ENCODE peak calls at places on chromosomes 13 and 19, in five cellular contexts. V is body of pancreas, I is IMR-90, T is astrocyte, O is A549. C is an unnamed sample.

GRCh38 chr19:10836478-10837325 is 690 bp upstream of the TMED1 start:
- DNase-seq in V (peak), I (no peak), T (peak), O (peak), C (peak)

GRCh38 chr19:18603958-18604819 is 2.4 kb downstream of the CRLF1 start:
- DNase-seq in V (no peak), I (no peak), T (no peak), O (no peak), C (no peak)

GRCh38 chr13:59201836-59202235 is 961.9 kb downstream of the DIAPH3 start:
- DNase-seq in V (no peak), I (no peak), T (no peak), O (no peak), C (no peak)

GRCh38 chr19:34837262-34837661 is 64.2 kb upstream of the ZNF599 start:
- DNase-seq in V (peak), I (no peak), T (no peak), O (no peak), C (no peak)

GRCh38 chr13:47945738-47946137 is 55.3 kb downstream of the SUCLA2 start:
- DNase-seq in V (no peak), I (peak), T (peak), O (no peak), C (no peak)

GRCh38 chr19:37654118-37654517 is 1.1 kb downstream of the ZFP30 start:
- DNase-seq in V (no peak), I (no peak), T (no peak), O (peak), C (no peak)

GRCh38 chr13:107874456-107874855 is 340.9 kb downstream of the LIG4 start:
- DNase-seq in V (no peak), I (no peak), T (no peak), O (no peak), C (no peak)

GRCh38 chr13:50410921-50411712 is 395.9 kb downstream of the KCNRG start:
- DNase-seq in V (no peak), I (peak), T (peak), O (peak), C (no peak)

GRCh38 chr13:25886438-25887214 is 165.2 kb downstream of the SHISA2 start:
- DNase-seq in V (no peak), I (peak), T (peak), O (no peak), C (no peak)

GRCh38 chr13:41645313-41645712 is 188.0 kb downstream of the RGCC start:
- DNase-seq in V (peak), I (peak), T (peak), O (no peak), C (peak)

GRCh38 chr13:105202384-105202783 is 1333.1 kb downstream of the EFNB2 start:
- DNase-seq in V (no peak), I (peak), T (peak), O (no peak), C (no peak)

GRCh38 chr13:114096811-114097503 is 35.5 kb downstream of the RASA3 start:
- DNase-seq in V (no peak), I (no peak), T (no peak), O (no peak), C (peak)

GRCh38 chr13:57925250-57925649 is 293.7 kb downstream of the PCDH17 start:
- DNase-seq in V (no peak), I (no peak), T (peak), O (no peak), C (no peak)

GRCh38 chr13:99434258-99434788 is 66.9 kb upstream of the TM9SF2 start:
- DNase-seq in V (no peak), I (no peak), T (no peak), O (no peak), C (no peak)

GRCh38 chr13:91758724-91759123 is 360.3 kb downstream of the GPC5 start:
- DNase-seq in V (no peak), I (no peak), T (no peak), O (no peak), C (no peak)

GRCh38 chr13:105655046-105655445 is 880.4 kb downstream of the EFNB2 start:
- DNase-seq in V (no peak), I (peak), T (peak), O (no peak), C (no peak)

GRCh38 chr13:34667356-34668218 is 274.5 kb upstream of the NBEA start:
- DNase-seq in V (no peak), I (no peak), T (no peak), O (no peak), C (no peak)

GRCh38 chr19:45069056-45069455 is 7.2 kb downstream of the ZNF296 start:
- DNase-seq in V (no peak), I (no peak), T (no peak), O (peak), C (no peak)

GRCh38 chr13:49791214-49791752 is 1.2 kb downstream of the KPNA3 start:
- DNase-seq in V (peak), I (peak), T (peak), O (no peak), C (no peak)

GRCh38 chr19:46975918-46976782 is 43.5 kb upstream of the NPAS1 start:
- DNase-seq in V (peak), I (peak), T (peak), O (no peak), C (peak)

GRCh38 chr13:101354895-101355294 is 61.4 kb downstream of the NALCN start:
- DNase-seq in V (no peak), I (no peak), T (no peak), O (no peak), C (no peak)

GRCh38 chr13:74133657-74134201 is 475 bp downstream of the KLF12 start:
- DNase-seq in V (peak), I (peak), T (peak), O (peak), C (peak)

GRCh38 chr19:47707135-47707925 is 5.9 kb upstream of the EHD2 start:
- DNase-seq in V (peak), I (peak), T (peak), O (peak), C (peak)

GRCh38 chr13:35343417-35343816 is 133.1 kb downstream of the MAB21L1 start:
- DNase-seq in V (no peak), I (no peak), T (no peak), O (no peak), C (no peak)

GRCh38 chr13:27079421-27079958 is 92.1 kb downstream of the USP12 start:
- DNase-seq in V (no peak), I (peak), T (peak), O (no peak), C (no peak)

GRCh38 chr13:101767096-101767495 is 314.6 kb downstream of the ITGBL1 start:
- DNase-seq in V (no peak), I (no peak), T (no peak), O (no peak), C (no peak)

GRCh38 chr13:64311948-64312347 is 2896.3 kb upstream of the PCDH20 start:
- DNase-seq in V (no peak), I (no peak), T (no peak), O (no peak), C (no peak)

GRCh38 chr19:3576696-3577443 is 4.1 kb downstream of the HMG20B start:
- DNase-seq in V (peak), I (peak), T (peak), O (no peak), C (peak)

GRCh38 chr13:108897955-108898354 is 268.5 kb downstream of the MYO16 start:
- DNase-seq in V (no peak), I (peak), T (no peak), O (no peak), C (no peak)

GRCh38 chr19:49497047-49497789 is 984 bp downstream of the RPS11 start:
- DNase-seq in V (peak), I (peak), T (no peak), O (peak), C (peak)

GRCh38 chr13:31476266-31476665 is 263.1 kb upstream of the RXFP2 start:
- DNase-seq in V (peak), I (peak), T (peak), O (no peak), C (no peak)

GRCh38 chr13:59120297-59120843 is 1043.4 kb downstream of the DIAPH3 start:
- DNase-seq in V (no peak), I (peak), T (peak), O (no peak), C (no peak)

GRCh38 chr19:47093254-47093653 is 20.3 kb downstream of the ZC3H4 start:
- DNase-seq in V (no peak), I (no peak), T (no peak), O (no peak), C (peak)

GRCh38 chr13:34913040-34913439 is 29.0 kb upstream of the NBEA start:
- DNase-seq in V (no peak), I (no peak), T (no peak), O (no peak), C (no peak)

GRCh38 chr19:29624489-29625210 is 18.6 kb downstream of the POP4 start:
- DNase-seq in V (no peak), I (peak), T (no peak), O (no peak), C (no peak)

GRCh38 chr19:55451522-55452380 is 8.7 kb upstream of the SHISA7 start:
- DNase-seq in V (no peak), I (no peak), T (no peak), O (no peak), C (no peak)

GRCh38 chr19:55451163-55451521 is 8.0 kb upstream of the SHISA7 start:
- DNase-seq in V (no peak), I (no peak), T (no peak), O (no peak), C (no peak)

GRCh38 chr19:55454787-55455243 is 6.6 kb downstream of the ISOC2 start:
- DNase-seq in V (peak), I (peak), T (no peak), O (peak), C (no peak)

GRCh38 chr19:55453861-55454260 is 7.6 kb downstream of the ISOC2 start:
- DNase-seq in V (no peak), I (no peak), T (no peak), O (no peak), C (no peak)

DNA sequence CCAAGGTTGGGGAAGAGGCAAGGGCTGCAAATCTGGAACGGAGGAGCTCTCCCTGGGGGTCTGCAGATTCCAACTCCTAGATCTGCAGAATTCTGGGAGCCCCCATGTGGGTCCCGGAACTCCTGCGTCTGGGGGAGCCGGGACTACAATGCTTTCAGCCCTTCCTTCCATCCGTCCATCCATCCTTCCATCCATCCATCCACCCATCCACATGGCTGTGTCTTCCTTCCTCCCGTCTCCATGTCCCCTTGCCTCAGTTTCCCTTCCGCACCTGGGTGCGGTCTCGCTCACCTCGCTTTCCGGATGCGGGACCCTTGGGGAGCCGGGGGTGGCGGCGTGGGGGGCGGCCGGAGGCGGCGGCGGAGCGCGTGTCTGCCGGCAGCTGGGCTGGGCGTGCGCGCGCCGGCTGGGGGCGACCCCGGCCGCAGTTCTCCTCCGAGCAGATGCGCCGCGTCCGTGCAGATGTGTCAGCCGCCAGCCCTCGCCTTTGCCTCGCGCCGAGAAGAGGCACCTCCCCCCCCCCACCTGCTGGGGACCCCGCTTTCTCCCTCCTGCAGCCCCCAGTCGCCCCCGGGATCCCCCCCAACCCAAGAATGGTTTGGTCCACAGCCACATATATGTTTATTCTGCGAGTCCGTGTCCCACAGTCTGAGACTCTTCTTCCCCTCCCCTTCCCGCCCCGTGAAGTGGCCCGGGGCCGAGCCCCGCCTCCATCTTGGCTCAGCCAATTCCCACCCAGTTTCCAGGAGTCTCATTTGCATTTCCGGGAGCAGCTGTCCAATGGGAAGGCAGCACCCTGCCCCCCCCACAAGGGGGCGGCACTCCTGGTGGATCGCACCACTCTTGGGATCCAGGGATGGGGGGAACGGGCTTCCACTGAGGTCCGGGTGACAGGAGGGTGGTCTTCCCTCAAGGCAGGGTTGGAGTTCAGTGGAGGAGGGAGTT is 8.8 kb downstream of the ISOC2 start:
- DNase-seq in V (peak), I (peak), T (peak), O (peak), C (peak)
- H3K4me3 ChIP-seq in V (no peak), I (peak), T (no peak), O (peak), C (no peak)

DNA sequence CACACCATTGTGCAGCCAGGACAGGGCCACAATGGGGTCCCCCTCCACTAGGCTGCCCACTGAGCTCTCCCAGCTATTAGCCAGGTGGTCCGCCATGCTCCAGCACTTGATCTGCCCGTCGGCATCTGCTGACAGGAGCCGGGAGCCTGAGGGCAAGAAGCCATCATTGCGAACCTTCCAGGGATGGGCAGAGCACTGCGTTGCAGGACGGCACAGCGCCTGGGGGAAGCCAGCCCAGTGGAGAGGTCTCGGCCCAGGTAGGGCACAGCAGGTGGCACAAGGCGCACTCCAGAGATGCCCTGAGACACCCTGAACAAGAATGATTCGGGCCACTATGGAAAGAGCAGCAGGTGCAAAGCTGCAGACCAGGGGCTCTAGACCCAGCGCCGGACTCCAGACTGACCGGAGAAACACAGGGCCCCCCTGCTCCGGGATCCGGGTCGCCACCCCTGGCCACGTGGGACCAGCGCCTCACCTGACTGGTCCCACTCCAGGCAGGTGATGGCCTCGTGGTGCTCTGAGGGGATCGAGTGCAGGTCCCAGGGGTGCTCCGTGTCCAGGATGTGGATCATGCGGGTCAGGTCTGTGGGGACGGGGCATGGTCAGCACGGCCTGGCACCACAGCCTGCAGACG is 3.2 kb downstream of the MED16 start:
- DNase-seq in V (no peak), I (no peak), T (no peak), O (no peak), C (no peak)
- TF ChIP-seq CTCF in V (no peak), I (no peak), T (no peak), O (no peak), C (no peak)

GRCh38 chr13:22883262-22883840 is 297.4 kb upstream of the SGCG start:
- DNase-seq in V (no peak), I (no peak), T (no peak), O (no peak), C (no peak)
- H3K27ac ChIP-seq in V (no peak), I (no peak), T (no peak), O (no peak), C (no peak)

DNA sequence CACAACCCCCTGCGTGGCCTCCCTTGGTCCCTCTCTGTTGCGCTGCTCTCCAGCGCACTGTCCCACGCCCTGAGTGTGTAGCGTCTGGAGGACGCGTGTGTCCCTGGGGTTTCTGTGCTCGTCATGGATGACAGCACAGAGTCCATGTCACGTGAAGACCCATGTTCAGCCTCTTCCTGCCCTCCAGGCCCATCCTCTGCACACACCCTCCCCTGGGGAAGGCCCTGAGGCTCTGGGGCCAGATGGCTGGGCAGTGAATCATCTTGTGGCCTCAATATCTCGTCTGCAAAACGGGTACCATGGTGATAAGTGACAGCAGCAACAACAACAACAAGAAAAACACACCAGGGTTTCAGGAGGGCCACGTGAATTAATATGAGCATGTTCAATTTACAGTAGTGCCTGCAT is 71.5 kb upstream of the ARHGEF7 start:
- DNase-seq in V (no peak), I (no peak), T (peak), O (no peak), C (peak)
- H3K4me3 ChIP-seq in V (no peak), I (no peak), T (no peak), O (no peak), C (no peak)

GRCh38 chr19:8832132-8833021 is at the start of the genes MBD3L1 and ZNF558:
- DNase-seq in V (peak), I (peak), T (peak), O (peak), C (peak)
- TF ChIP-seq CTCF in V (peak), I (peak), T (no peak), O (peak), C (peak)

GRCh38 chr13:30453727-30454126 is 12.0 kb downstream of the HMGB1 start:
- DNase-seq in V (no peak), I (peak), T (no peak), O (no peak), C (no peak)

GRCh38 chr13:30454991-30455390 is 10.7 kb downstream of the HMGB1 start:
- DNase-seq in V (no peak), I (no peak), T (no peak), O (no peak), C (no peak)

GRCh38 chr13:30457306-30457891 is 8.3 kb downstream of the HMGB1 start:
- DNase-seq in V (no peak), I (no peak), T (no peak), O (no peak), C (no peak)

GRCh38 chr13:30456290-30456689 is 9.4 kb downstream of the HMGB1 start:
- DNase-seq in V (no peak), I (no peak), T (no peak), O (no peak), C (no peak)
- H3K27ac ChIP-seq in V (no peak), I (no peak), T (no peak), O (no peak), C (no peak)

C was measured in psoas muscle.